ENCODE peak calls at places on chromosomes 16 and 17, in ten cellular contexts. One of them, this sample, is unnamed.

GRCh38 chr17:64648234-64648633 is 13.9 kb downstream of the SMURF2 start:
- DNase-seq in neural crest cell: no peak
- DNase-seq in NCI-H748 treated with DMSO at 0.1 percent for 48 hours: no peak
- DNase-seq in stimulated activated CD8-positive, alpha-beta memory T cell treated with anti-CD3 and anti-CD28 coated beads, Interleukin-7, amount 100 ng/mL, for 24 hours: no peak
- DNase-seq in activated T-cell treated with anti-CD3 and anti-CD28 coated beads, Interleukin-2, amount 50 U/mL, for 48 hours: no peak
- DNase-seq in non-pigmented ciliary epithelial cell: no peak
- DNase-seq in stimulated activated CD4-positive, alpha-beta T cell treated with anti-CD3 and anti-CD28 coated beads, TNF-alpha, amount 100 ng/mL, for 48 hours: no peak
- DNase-seq in T-helper 22 cell: no peak
- DNase-seq in T-helper 2 cell: no peak
- DNase-seq in heart right ventricle: no peak
- DNase-seq in this sample: no peak

GRCh38 chr16:69535123-69536050 is 30.4 kb upstream of the NFAT5 start:
- DNase-seq in stimulated activated CD4-positive, alpha-beta T cell treated with anti-CD3 and anti-CD28 coated beads, TNF-alpha, amount 100 ng/mL, for 48 hours: no peak
- DNase-seq in stimulated activated CD8-positive, alpha-beta memory T cell treated with anti-CD3 and anti-CD28 coated beads, Interleukin-7, amount 100 ng/mL, for 24 hours: no peak
- DNase-seq in neural crest cell: no peak
- DNase-seq in non-pigmented ciliary epithelial cell: peak
- DNase-seq in heart right ventricle: no peak
- DNase-seq in NCI-H748 treated with DMSO at 0.1 percent for 48 hours: no peak
- DNase-seq in T-helper 2 cell: no peak
- DNase-seq in activated T-cell treated with anti-CD3 and anti-CD28 coated beads, Interleukin-2, amount 50 U/mL, for 48 hours: no peak
- DNase-seq in T-helper 22 cell: no peak
- DNase-seq in this sample: no peak

GRCh38 chr17:82494236-82495055 is 25.1 kb upstream of the FOXK2 start:
- DNase-seq in activated T-cell treated with anti-CD3 and anti-CD28 coated beads, Interleukin-2, amount 50 U/mL, for 48 hours: peak
- DNase-seq in neural crest cell: peak
- DNase-seq in T-helper 2 cell: peak
- DNase-seq in stimulated activated CD8-positive, alpha-beta memory T cell treated with anti-CD3 and anti-CD28 coated beads, Interleukin-7, amount 100 ng/mL, for 24 hours: peak
- DNase-seq in stimulated activated CD4-positive, alpha-beta T cell treated with anti-CD3 and anti-CD28 coated beads, TNF-alpha, amount 100 ng/mL, for 48 hours: peak
- DNase-seq in NCI-H748 treated with DMSO at 0.1 percent for 48 hours: peak
- DNase-seq in T-helper 22 cell: peak
- DNase-seq in non-pigmented ciliary epithelial cell: peak
- DNase-seq in heart right ventricle: peak
- DNase-seq in this sample: peak

GRCh38 chr16:75272097-75272548 is 20.7 kb upstream of the BCAR1 start:
- DNase-seq in stimulated activated CD8-positive, alpha-beta memory T cell treated with anti-CD3 and anti-CD28 coated beads, Interleukin-7, amount 100 ng/mL, for 24 hours: no peak
- DNase-seq in neural crest cell: no peak
- DNase-seq in non-pigmented ciliary epithelial cell: no peak
- DNase-seq in heart right ventricle: no peak
- DNase-seq in activated T-cell treated with anti-CD3 and anti-CD28 coated beads, Interleukin-2, amount 50 U/mL, for 48 hours: no peak
- DNase-seq in T-helper 22 cell: no peak
- DNase-seq in stimulated activated CD4-positive, alpha-beta T cell treated with anti-CD3 and anti-CD28 coated beads, TNF-alpha, amount 100 ng/mL, for 48 hours: no peak
- DNase-seq in NCI-H748 treated with DMSO at 0.1 percent for 48 hours: no peak
- DNase-seq in T-helper 2 cell: no peak
- DNase-seq in this sample: no peak

GRCh38 chr16:17416461-17417221 is 54.1 kb downstream of the XYLT1 start:
- DNase-seq in activated T-cell treated with anti-CD3 and anti-CD28 coated beads, Interleukin-2, amount 50 U/mL, for 48 hours: peak
- DNase-seq in heart right ventricle: no peak
- DNase-seq in stimulated activated CD4-positive, alpha-beta T cell treated with anti-CD3 and anti-CD28 coated beads, TNF-alpha, amount 100 ng/mL, for 48 hours: peak
- DNase-seq in NCI-H748 treated with DMSO at 0.1 percent for 48 hours: no peak
- DNase-seq in T-helper 22 cell: peak
- DNase-seq in neural crest cell: peak
- DNase-seq in non-pigmented ciliary epithelial cell: no peak
- DNase-seq in stimulated activated CD8-positive, alpha-beta memory T cell treated with anti-CD3 and anti-CD28 coated beads, Interleukin-7, amount 100 ng/mL, for 24 hours: no peak
- DNase-seq in T-helper 2 cell: no peak
- DNase-seq in this sample: no peak

GRCh38 chr17:47621293-47622178 is 28.2 kb upstream of the KPNB1 start:
- DNase-seq in T-helper 22 cell: no peak
- DNase-seq in activated T-cell treated with anti-CD3 and anti-CD28 coated beads, Interleukin-2, amount 50 U/mL, for 48 hours: no peak
- DNase-seq in non-pigmented ciliary epithelial cell: peak
- DNase-seq in NCI-H748 treated with DMSO at 0.1 percent for 48 hours: no peak
- DNase-seq in T-helper 2 cell: no peak
- DNase-seq in stimulated activated CD4-positive, alpha-beta T cell treated with anti-CD3 and anti-CD28 coated beads, TNF-alpha, amount 100 ng/mL, for 48 hours: no peak
- DNase-seq in neural crest cell: no peak
- DNase-seq in heart right ventricle: peak
- DNase-seq in stimulated activated CD8-positive, alpha-beta memory T cell treated with anti-CD3 and anti-CD28 coated beads, Interleukin-7, amount 100 ng/mL, for 24 hours: no peak
- DNase-seq in this sample: peak

GRCh38 chr16:50152386-50152806 is 710 bp upstream of the TENT4B start:
- DNase-seq in activated T-cell treated with anti-CD3 and anti-CD28 coated beads, Interleukin-2, amount 50 U/mL, for 48 hours: peak
- DNase-seq in T-helper 22 cell: peak
- DNase-seq in stimulated activated CD8-positive, alpha-beta memory T cell treated with anti-CD3 and anti-CD28 coated beads, Interleukin-7, amount 100 ng/mL, for 24 hours: peak
- DNase-seq in NCI-H748 treated with DMSO at 0.1 percent for 48 hours: no peak
- DNase-seq in heart right ventricle: peak
- DNase-seq in non-pigmented ciliary epithelial cell: no peak
- DNase-seq in T-helper 2 cell: no peak
- DNase-seq in stimulated activated CD4-positive, alpha-beta T cell treated with anti-CD3 and anti-CD28 coated beads, TNF-alpha, amount 100 ng/mL, for 48 hours: peak
- DNase-seq in neural crest cell: no peak
- DNase-seq in this sample: peak

GRCh38 chr16:67327774-67328173 is 1.2 kb downstream of the LRRC36 start:
- DNase-seq in NCI-H748 treated with DMSO at 0.1 percent for 48 hours: no peak
- DNase-seq in activated T-cell treated with anti-CD3 and anti-CD28 coated beads, Interleukin-2, amount 50 U/mL, for 48 hours: no peak
- DNase-seq in neural crest cell: no peak
- DNase-seq in non-pigmented ciliary epithelial cell: no peak
- DNase-seq in stimulated activated CD8-positive, alpha-beta memory T cell treated with anti-CD3 and anti-CD28 coated beads, Interleukin-7, amount 100 ng/mL, for 24 hours: no peak
- DNase-seq in T-helper 2 cell: no peak
- DNase-seq in stimulated activated CD4-positive, alpha-beta T cell treated with anti-CD3 and anti-CD28 coated beads, TNF-alpha, amount 100 ng/mL, for 48 hours: no peak
- DNase-seq in heart right ventricle: no peak
- DNase-seq in T-helper 22 cell: no peak
- DNase-seq in this sample: no peak

GRCh38 chr16:11016993-11017392 is 72.6 kb downstream of the CLEC16A start:
- DNase-seq in heart right ventricle: no peak
- DNase-seq in activated T-cell treated with anti-CD3 and anti-CD28 coated beads, Interleukin-2, amount 50 U/mL, for 48 hours: peak
- DNase-seq in non-pigmented ciliary epithelial cell: no peak
- DNase-seq in stimulated activated CD4-positive, alpha-beta T cell treated with anti-CD3 and anti-CD28 coated beads, TNF-alpha, amount 100 ng/mL, for 48 hours: no peak
- DNase-seq in T-helper 2 cell: no peak
- DNase-seq in stimulated activated CD8-positive, alpha-beta memory T cell treated with anti-CD3 and anti-CD28 coated beads, Interleukin-7, amount 100 ng/mL, for 24 hours: peak
- DNase-seq in NCI-H748 treated with DMSO at 0.1 percent for 48 hours: no peak
- DNase-seq in T-helper 22 cell: no peak
- DNase-seq in neural crest cell: no peak
- DNase-seq in this sample: peak